ENCODE peak calls at places on chromosomes 3 and 15, in eight cellular contexts. B is AG20443, R is Calu3, I is B cell, N is hippocampal formation, L is RWPE1, M is KBM-7, U is WTC11. Y is an unnamed sample.

GRCh38 chr15:29312387-29312786 is 42.8 kb upstream of the NSMCE3 start:
- DNase-seq in U (no peak), M (no peak), I (no peak), N (no peak), R (no peak), L (no peak), B (no peak), Y (no peak)

GRCh38 chr3:126352476-126353454 is 4.4 kb downstream of the KLF15 start:
- DNase-seq in I (peak), U (peak), N (no peak), B (no peak), L (no peak), M (no peak), R (no peak), Y (no peak)

GRCh38 chr15:23566070-23567050 is 886 bp downstream of the MKRN3 start:
- DNase-seq in L (no peak), B (no peak), N (peak), R (no peak), U (no peak), M (no peak), I (no peak), Y (no peak)

GRCh38 chr15:88635343-88635742 is 3.5 kb upstream of the ISG20 start:
- DNase-seq in B (no peak), M (peak), I (peak), L (no peak), U (no peak), R (no peak), N (no peak), Y (no peak)

GRCh38 chr15:75570119-75570518 is 9.0 kb downstream of the PTPN9 start:
- DNase-seq in U (no peak), I (no peak), R (no peak), M (peak), N (no peak), L (no peak), B (no peak), Y (no peak)

GRCh38 chr3:126340081-126340511 is 17.1 kb downstream of the KLF15 start:
- DNase-seq in L (no peak), R (peak), U (peak), B (peak), M (no peak), N (no peak), I (no peak), Y (peak)

GRCh38 chr3:16031434-16031833 is 143.0 kb upstream of the GALNT15 start:
- DNase-seq in I (no peak), B (no peak), N (no peak), U (no peak), M (no peak), R (no peak), L (no peak), Y (no peak)

GRCh38 chr15:51731549-51732267 is 5.7 kb downstream of the LYSMD2 start:
- DNase-seq in M (peak), U (no peak), R (peak), B (no peak), N (peak), I (peak), L (peak), Y (no peak)

GRCh38 chr3:159797771-159798170 is 190.9 kb upstream of the IL12A start:
- DNase-seq in L (no peak), M (no peak), N (no peak), B (no peak), U (no peak), I (no peak), R (no peak), Y (no peak)